ENCODE peak calls at places on chromosomes 7 and 10, in six cellular contexts. L is cardiac muscle cell, X is adrenal gland, A is OCI-LY7, K is heart left ventricle, I is Peyer's patch. C is an unnamed sample.

GRCh38 chr10:95531041-95531809 is 29.9 kb downstream of the SORBS1 start:
- DNase-seq in K (no peak), L (no peak), I (no peak), A (no peak), X (no peak), C (no peak)

GRCh38 chr7:112331495-112331894 is 118.8 kb upstream of the IFRD1 start:
- DNase-seq in L (no peak), X (no peak), I (no peak), A (no peak), K (no peak), C (no peak)

GRCh38 chr7:41814888-41815287 is 112.0 kb upstream of the INHBA start:
- DNase-seq in X (no peak), K (no peak), I (no peak), A (no peak), L (no peak), C (no peak)

GRCh38 chr7:155874411-155874810 is 62.1 kb upstream of the SHH start:
- DNase-seq in L (no peak), X (no peak), K (no peak), A (no peak), I (no peak), C (no peak)

GRCh38 chr10:13769926-13770325 is 183.2 kb downstream of the PRPF18 start:
- DNase-seq in K (no peak), I (no peak), L (peak), X (no peak), A (no peak), C (peak)

GRCh38 chr10:25117757-25118156 is 57.0 kb upstream of the GPR158 start:
- DNase-seq in K (no peak), A (no peak), X (no peak), I (no peak), L (peak), C (no peak)

GRCh38 chr10:82953331-82953730 is 1078.3 kb downstream of the NRG3 start:
- DNase-seq in K (no peak), L (no peak), A (no peak), I (no peak), X (no peak), C (no peak)

GRCh38 chr7:32500922-32501341 is 5.6 kb downstream of the AVL9 start:
- DNase-seq in I (no peak), K (no peak), A (no peak), X (no peak), L (peak), C (peak)

GRCh38 chr7:44433255-44434022 is 57.0 kb downstream of the NUDCD3 start:
- DNase-seq in A (no peak), K (no peak), X (no peak), I (no peak), L (no peak), C (no peak)

GRCh38 chr10:58950618-58951017 is 225.8 kb upstream of the PHYHIPL start:
- DNase-seq in I (no peak), X (no peak), K (no peak), A (no peak), L (no peak), C (peak)

GRCh38 chr10:74808501-74808900 is 17.9 kb upstream of the KAT6B start:
- DNase-seq in L (no peak), K (no peak), A (no peak), I (no peak), X (no peak), C (no peak)

GRCh38 chr10:127797339-127797738 is 60.4 kb downstream of the FOXI2 start:
- DNase-seq in K (no peak), I (no peak), L (peak), X (no peak), A (peak), C (no peak)

GRCh38 chr10:49398000-49398861 is 2.3 kb upstream of the DRGX start:
- DNase-seq in I (peak), A (no peak), L (peak), K (peak), X (peak), C (peak)

GRCh38 chr10:66917104-66917503 is 8.7 kb upstream of the LRRTM3 start:
- DNase-seq in K (no peak), X (no peak), L (peak), I (no peak), A (no peak), C (no peak)

GRCh38 chr10:93299606-93300353 is 182.4 kb downstream of the MYOF start:
- DNase-seq in I (no peak), K (no peak), X (no peak), A (no peak), L (no peak), C (no peak)

GRCh38 chr10:44352316-44353127 is 32.4 kb downstream of the CXCL12 start:
- DNase-seq in L (peak), I (no peak), K (peak), X (no peak), A (no peak), C (no peak)

GRCh38 chr10:79403441-79404230 is 41.8 kb downstream of the ZCCHC24 start:
- DNase-seq in I (peak), A (no peak), L (peak), X (no peak), K (peak), C (peak)

GRCh38 chr10:79405221-79405994 is 40.0 kb downstream of the ZCCHC24 start:
- DNase-seq in A (no peak), K (no peak), X (no peak), L (peak), I (peak), C (no peak)

GRCh38 chr10:79404690-79405131 is 40.7 kb downstream of the ZCCHC24 start:
- DNase-seq in K (peak), I (peak), X (no peak), L (no peak), A (no peak), C (no peak)

GRCh38 chr10:79402951-79403350 is 42.5 kb downstream of the ZCCHC24 start:
- DNase-seq in X (no peak), I (no peak), A (no peak), L (no peak), K (no peak), C (peak)

GRCh38 chr10:79404231-79404609 is 41.2 kb downstream of the ZCCHC24 start:
- DNase-seq in X (peak), A (no peak), I (peak), K (peak), L (peak), C (peak)
- H3K27ac ChIP-seq in X (peak), A (no peak), I (peak), K (peak), L (peak), C (peak)

GRCh38 chr7:102913846-102914245 is 1.0 kb downstream of the LRRC17 start:
- DNase-seq in I (no peak), A (no peak), K (no peak), X (no peak), L (no peak), C (no peak)
- H3K27ac ChIP-seq in I (no peak), A (no peak), K (peak), X (no peak), L (no peak), C (no peak)

DNA sequence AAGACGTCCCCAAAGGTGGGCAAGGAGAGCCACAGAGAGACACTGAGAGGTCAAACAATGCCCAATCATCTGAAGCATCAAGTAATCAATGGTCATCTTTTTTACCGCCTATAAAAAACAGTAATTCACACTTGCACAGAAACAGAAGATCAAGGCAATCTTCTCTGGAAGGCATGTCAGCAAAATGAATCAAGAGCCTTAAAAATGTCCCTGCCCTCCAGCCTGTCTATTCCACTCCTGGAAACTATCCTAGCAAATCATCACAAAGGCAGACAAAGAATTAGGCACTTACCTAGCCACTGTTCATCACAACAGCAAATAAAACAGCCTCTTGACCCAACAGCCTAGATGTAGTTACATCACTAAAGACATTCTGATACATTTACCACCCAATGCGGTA is 48.9 kb downstream of the FAM53B start:
- DNase-seq in X (no peak), I (no peak), K (no peak), L (no peak), A (no peak), C (no peak)
- H3K27ac ChIP-seq in X (peak), I (no peak), K (peak), L (peak), A (no peak), C (no peak)

DNA sequence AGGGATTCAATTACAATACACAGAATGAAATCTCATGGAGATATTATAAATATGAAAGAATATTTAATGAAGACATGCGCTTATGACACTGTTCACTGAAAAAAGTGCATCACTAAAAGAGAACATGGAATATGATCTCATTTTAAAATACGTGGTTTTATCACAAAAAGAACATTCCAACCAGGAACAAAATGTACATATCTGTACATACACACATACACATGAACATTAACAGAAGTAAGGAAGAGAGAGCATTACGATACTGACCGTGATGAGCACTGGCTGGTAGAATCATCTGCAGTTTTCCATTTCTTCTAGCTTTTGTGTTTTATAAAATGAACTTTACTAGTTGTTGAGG is 39.4 kb downstream of the IGF2BP3 start:
- DNase-seq in X (no peak), L (no peak), I (no peak), A (no peak), K (no peak), C (no peak)
- H3K27ac ChIP-seq in X (no peak), L (no peak), I (no peak), A (peak), K (no peak), C (no peak)

DNA sequence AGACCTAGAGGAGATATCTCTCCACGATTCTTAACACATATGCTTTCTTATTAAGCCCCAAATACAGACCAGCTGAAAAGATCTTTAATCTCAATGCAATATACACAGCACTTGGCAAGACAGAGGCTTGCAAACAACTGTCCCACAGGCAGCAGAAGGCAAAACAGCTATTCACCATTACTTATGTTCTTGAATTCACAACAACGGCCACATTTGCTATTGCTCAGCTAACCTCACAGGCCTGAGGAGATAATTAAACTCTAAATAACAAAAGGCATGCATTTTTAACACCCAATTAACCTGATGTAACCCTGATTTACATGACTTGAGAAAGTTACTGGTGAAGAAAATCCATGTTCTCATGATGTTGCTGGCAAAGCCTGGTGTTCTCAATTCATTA is 216.4 kb downstream of the CRPPA start:
- DNase-seq in L (peak), X (no peak), I (no peak), A (no peak), K (no peak), C (no peak)
- H3K27ac ChIP-seq in L (no peak), X (no peak), I (no peak), A (no peak), K (no peak), C (no peak)

GRCh38 chr10:132454296-132455198 is 57.5 kb downstream of the PWWP2B start:
- DNase-seq in X (no peak), L (no peak), A (no peak), I (no peak), K (no peak), C (no peak)
- H3K27ac ChIP-seq in X (no peak), L (no peak), A (no peak), I (no peak), K (no peak), C (no peak)

GRCh38 chr7:73987298-73987697 is 40.7 kb upstream of the ELN start:
- DNase-seq in A (no peak), L (no peak), X (no peak), I (no peak), K (no peak), C (no peak)

GRCh38 chr7:73985737-73986141 is 42.2 kb upstream of the ELN start:
- DNase-seq in I (no peak), L (no peak), K (no peak), A (no peak), X (no peak), C (no peak)

GRCh38 chr7:73991522-73992103 is 36.4 kb upstream of the ELN start:
- DNase-seq in X (no peak), K (no peak), A (no peak), I (no peak), L (no peak), C (no peak)

GRCh38 chr7:73986158-73986631 is 41.8 kb upstream of the ELN start:
- DNase-seq in K (no peak), A (no peak), X (no peak), I (no peak), L (peak), C (no peak)

GRCh38 chr7:73988197-73988596 is 39.8 kb upstream of the ELN start:
- DNase-seq in A (no peak), L (peak), I (no peak), K (no peak), X (no peak), C (no peak)
- H3K27ac ChIP-seq in A (no peak), L (no peak), I (no peak), K (no peak), X (no peak), C (no peak)

GRCh38 chr10:23344251-23344841 is at the start of gene C10orf67:
- DNase-seq in L (peak), X (peak), A (no peak), I (no peak), K (peak), C (peak)

GRCh38 chr10:23341004-23341403 is 3.6 kb downstream of the C10orf67 start:
- DNase-seq in K (no peak), A (no peak), X (no peak), L (no peak), I (no peak), C (peak)

GRCh38 chr10:23342213-23342884 is 2.2 kb downstream of the C10orf67 start:
- DNase-seq in A (no peak), K (no peak), L (no peak), I (no peak), X (no peak), C (peak)

GRCh38 chr10:23345861-23346260 is 1.3 kb upstream of the C10orf67 start:
- DNase-seq in K (no peak), L (peak), I (no peak), X (no peak), A (no peak), C (peak)

GRCh38 chr10:23343591-23344225 is 889 bp downstream of the C10orf67 start:
- DNase-seq in K (peak), L (peak), A (no peak), I (peak), X (peak), C (peak)
- H3K27ac ChIP-seq in K (peak), L (no peak), A (no peak), I (peak), X (no peak), C (no peak)

DNA sequence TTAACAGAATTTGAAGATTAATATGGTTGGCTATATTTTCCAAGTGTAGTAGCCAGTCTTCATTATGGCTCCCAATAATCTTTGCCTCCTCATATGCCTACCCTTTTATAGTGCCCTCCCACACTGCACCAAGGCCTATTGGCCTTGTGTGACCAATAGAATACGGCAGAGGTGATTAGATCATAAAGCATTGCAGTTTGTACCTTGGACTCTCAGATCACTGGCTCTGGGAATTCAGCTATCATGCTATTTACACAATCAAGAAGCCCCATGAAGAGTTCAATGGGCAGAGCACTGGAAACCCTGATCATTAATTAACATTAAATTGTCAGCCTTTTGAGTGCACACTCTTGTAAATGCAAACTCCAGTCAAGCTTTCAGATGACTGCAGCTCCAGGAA is 154.5 kb upstream of the MAGI2 start:
- DNase-seq in L (no peak), I (no peak), K (no peak), A (no peak), X (no peak), C (no peak)
- H3K27ac ChIP-seq in L (no peak), I (no peak), K (no peak), A (no peak), X (no peak), C (no peak)